ENCODE peak calls at places on chromosome 5, in six cellular contexts. I is endothelial cell, Q is T-helper 1 cell, M is psoas muscle, X is small intestine, P is NCI-H1105. J is an unnamed sample.

GRCh38 chr5:13976867-13977479 is 32.5 kb upstream of the DNAH5 start:
- DNase-seq in I (peak; percentile 41), Q (no peak), M (no peak), P (peak; percentile 33), X (peak; percentile 12), J (peak; percentile 79)

GRCh38 chr5:77642915-77643653 is 4.6 kb upstream of the OTP start:
- DNase-seq in Q (no peak), X (no peak), P (no peak), M (no peak), I (peak; percentile 18), J (no peak)

GRCh38 chr5:34057569-34057968 is 14.6 kb upstream of the C1QTNF3 start:
- DNase-seq in P (no peak), Q (no peak), I (no peak), X (no peak), M (no peak), J (no peak)

GRCh38 chr5:122077451-122078115 is 476 bp downstream of the LOX start:
- DNase-seq in X (peak; percentile 6), Q (no peak), I (peak; percentile 36), P (peak; percentile 24), M (peak; percentile 54), J (no peak)

GRCh38 chr5:132281856-132282614 is 12.2 kb upstream of the SLC22A4 start:
- DNase-seq in X (no peak), M (no peak), P (no peak), Q (no peak), I (no peak), J (no peak)

GRCh38 chr5:16618138-16618897 is 1.5 kb upstream of the RETREG1 start:
- DNase-seq in M (no peak), Q (no peak), P (no peak), X (peak; percentile 11), I (no peak), J (no peak)

GRCh38 chr5:143244990-143245389 is 158.5 kb downstream of the NR3C1 start:
- DNase-seq in I (no peak), P (no peak), M (no peak), X (no peak), Q (no peak), J (no peak)

GRCh38 chr5:5229405-5229804 is 89.3 kb downstream of the ADAMTS16 start:
- DNase-seq in X (no peak), I (no peak), Q (no peak), M (no peak), P (no peak), J (no peak)

GRCh38 chr5:124922255-124922975 is 176.0 kb upstream of the ZNF608 start:
- DNase-seq in I (no peak), M (no peak), X (no peak), P (no peak), Q (no peak), J (no peak)

GRCh38 chr5:137731201-137731600 is 4.7 kb downstream of the KLHL3 start:
- DNase-seq in M (no peak), P (no peak), Q (no peak), X (no peak), I (no peak), J (no peak)

GRCh38 chr5:120657083-120657482 is 193.0 kb downstream of the PRR16 start:
- DNase-seq in X (no peak), Q (no peak), I (no peak), P (no peak), M (no peak), J (no peak)